ENCODE peak calls at places on chromosomes 2 and 18, in five cellular contexts. P is stimulated activated CD8-positive, alpha-beta memory T cell treated with anti-CD3 and anti-CD28 coated beads, Interleukin-15, amount 100 ng/mL, for 48 hours; Q is amniotic stem cell; X is AG04449; Y is bronchial epithelial cell. R is an unnamed sample.

GRCh38 chr18:30440351-30440750 is 602.2 kb downstream of the DSC3 start:
- DNase-seq in Q (no peak), P (no peak), X (no peak), Y (no peak), R (no peak)

GRCh38 chr2:74149570-74150319 is 2.0 kb upstream of the BOLA3 start:
- DNase-seq in Y (no peak), X (no peak), P (no peak), Q (no peak), R (no peak)

GRCh38 chr2:157931542-157931941 is 55.4 kb upstream of the ACVR1 start:
- DNase-seq in Y (no peak), P (no peak), Q (no peak), X (no peak), R (no peak)

GRCh38 chr2:10833021-10833420 is 20.4 kb upstream of the PDIA6 start:
- DNase-seq in Q (no peak), P (no peak), Y (no peak), X (no peak), R (no peak)

GRCh38 chr18:48797841-48798255 is 152.9 kb downstream of the SMAD7 start:
- DNase-seq in Q (no peak), X (no peak), P (no peak), Y (no peak), R (peak; percentile 39)

GRCh38 chr18:24270358-24270936 is 127.2 kb downstream of the OSBPL1A start:
- DNase-seq in Q (no peak), P (no peak), X (no peak), Y (peak; percentile 6), R (no peak)

GRCh38 chr18:63319383-63320040 is at the start of gene BCL2:
- DNase-seq in Y (no peak), Q (no peak), X (no peak), P (no peak), R (no peak)

GRCh38 chr2:269356-270030 is 4.7 kb downstream of the ACP1 start:
- DNase-seq in P (no peak), Y (no peak), Q (no peak), X (no peak), R (no peak)

GRCh38 chr2:146079216-146079615 is 1559.3 kb upstream of the ZEB2 start:
- DNase-seq in X (no peak), Y (peak; percentile 66), Q (no peak), P (no peak), R (no peak)

GRCh38 chr2:165239230-165239629 is at the start of gene SCN2A:
- DNase-seq in Y (peak; percentile 72), P (no peak), X (no peak), Q (no peak), R (no peak)

GRCh38 chr2:138974651-138975050 is 194.5 kb upstream of the NXPH2 start:
- DNase-seq in P (no peak), X (peak; percentile 47), Q (peak; percentile 52), Y (no peak), R (no peak)

GRCh38 chr2:84849271-84849952 is 31.5 kb downstream of the TRABD2A start:
- DNase-seq in Q (no peak), P (no peak), Y (peak; percentile 6), X (no peak), R (no peak)

GRCh38 chr2:235600406-235600805 is 106.6 kb downstream of the AGAP1 start:
- DNase-seq in Q (no peak), P (no peak), Y (no peak), X (no peak), R (no peak)

GRCh38 chr2:38945372-38945771 is 55.7 kb downstream of the ARHGEF33 start:
- DNase-seq in P (no peak), X (no peak), Y (no peak), Q (no peak), R (no peak)

GRCh38 chr2:66957677-66958076 is 439.5 kb upstream of the ETAA1 start:
- DNase-seq in Y (no peak), X (no peak), P (no peak), Q (no peak), R (no peak)

GRCh38 chr2:68367918-68368656 is 3.0 kb downstream of the PLEK start:
- DNase-seq in Y (peak; percentile 67), Q (no peak), P (no peak), X (no peak), R (no peak)

GRCh38 chr2:55946793-55947192 is 23.2 kb upstream of the EFEMP1 start:
- DNase-seq in Q (no peak), Y (no peak), X (no peak), P (no peak), R (no peak)

GRCh38 chr18:59570101-59570875 is 126.9 kb downstream of the CCBE1 start:
- DNase-seq in X (no peak), Y (no peak), P (no peak), Q (no peak), R (no peak)

GRCh38 chr18:79393181-79393598 is 2.5 kb upstream of the NFATC1 start:
- DNase-seq in Q (no peak), Y (no peak), X (no peak), P (no peak), R (no peak)

GRCh38 chr18:48342125-48342524 is 67.1 kb downstream of the ZBTB7C start:
- DNase-seq in Q (no peak), P (no peak), Y (no peak), X (no peak), R (no peak)

GRCh38 chr18:8188196-8188595 is 421.0 kb upstream of the RAB12 start:
- DNase-seq in Y (peak; percentile 18), X (peak; percentile 64), P (no peak), Q (no peak), R (no peak)

GRCh38 chr2:25336446-25336845 is 5.3 kb downstream of the DNMT3A start:
- DNase-seq in P (no peak), Q (no peak), X (no peak), Y (no peak), R (no peak)

GRCh38 chr2:196927318-196928225 is 1.1 kb upstream of the PGAP1 start:
- DNase-seq in Q (peak; percentile 10), Y (peak; percentile 87), X (peak; percentile 52), P (peak; percentile 20), R (no peak)

GRCh38 chr2:104969564-104969963 is 68.3 kb upstream of the MRPS9 start:
- DNase-seq in Q (no peak), X (no peak), P (no peak), Y (peak; percentile 91), R (no peak)

GRCh38 chr2:218896501-218897393 is 16.1 kb downstream of the WNT10A start:
- DNase-seq in Q (no peak), P (peak; percentile 87), Y (peak; percentile 49), X (no peak), R (no peak)

GRCh38 chr2:35428548-35428947 is 927.0 kb upstream of the CRIM1 start:
- DNase-seq in Q (no peak), Y (peak; percentile 18), X (no peak), P (no peak), R (no peak)

GRCh38 chr18:77133051-77133919 is 702 bp upstream of the MBP start:
- DNase-seq in Y (no peak), X (no peak), Q (no peak), P (no peak), R (no peak)

GRCh38 chr2:171923206-171923605 is 945 bp downstream of the HAT1 start:
- DNase-seq in X (no peak), P (no peak), Q (no peak), Y (peak; percentile 18), R (no peak)

GRCh38 chr2:64119369-64119768 is 24.9 kb downstream of the PELI1 start:
- DNase-seq in X (no peak), P (no peak), Y (peak; percentile 52), Q (no peak), R (no peak)

GRCh38 chr18:22332590-22332989 is 85.1 kb downstream of the CTAGE1 start:
- DNase-seq in X (no peak), Q (no peak), Y (no peak), P (no peak), R (no peak)

GRCh38 chr18:52607985-52608384 is 268.0 kb downstream of the DCC start:
- DNase-seq in P (no peak), X (no peak), Q (no peak), Y (no peak), R (no peak)